ENCODE peak calls at places on chromosomes 16 and 17, in five cellular contexts. P is H54, R is EL, M is NCI-H1417, I is A549. W is an unnamed sample.

GRCh38 chr16:59201160-59201559 is 467.0 kb upstream of the GOT2 start:
- DNase-seq in R (no peak), P (no peak), M (no peak), I (no peak), W (no peak)

GRCh38 chr16:83365166-83365565 is 442.6 kb upstream of the HSBP1 start:
- DNase-seq in P (no peak), I (no peak), M (no peak), R (peak; percentile 45), W (no peak)

GRCh38 chr16:10992797-10993196 is 48.4 kb downstream of the CLEC16A start:
- DNase-seq in P (peak; percentile 72), I (peak; percentile 62), M (no peak), R (peak; percentile 91), W (no peak)

GRCh38 chr17:4554997-4555799 is at the start of gene MYBBP1A:
- DNase-seq in M (peak; percentile 85), R (peak; percentile 96), P (peak; percentile 99), I (peak; percentile 100), W (peak; percentile 94)

GRCh38 chr17:42484304-42484703 is 25.6 kb downstream of the ATP6V0A1 start:
- DNase-seq in M (no peak), P (no peak), I (no peak), R (no peak), W (no peak)

GRCh38 chr16:12381662-12382061 is 405.1 kb downstream of the SNX29 start:
- DNase-seq in P (no peak), I (no peak), R (no peak), M (no peak), W (no peak)

GRCh38 chr17:57747221-57748017 is 2.3 kb upstream of the CCDC182 start:
- DNase-seq in R (peak; percentile 58), M (peak; percentile 64), I (peak; percentile 84), P (peak; percentile 69), W (peak; percentile 75)

GRCh38 chr17:61400058-61400785 is 579 bp downstream of the TBX2 start:
- DNase-seq in P (peak; percentile 92), M (peak; percentile 15), R (peak; percentile 61), I (peak; percentile 74), W (no peak)

GRCh38 chr16:57536306-57537193 is at the start of gene CCDC102A:
- DNase-seq in R (peak; percentile 46), P (no peak), I (no peak), M (peak; percentile 72), W (no peak)

GRCh38 chr16:21222495-21223337 is 10.8 kb upstream of the ANKS4B start:
- DNase-seq in I (no peak), P (no peak), M (no peak), R (no peak), W (peak; percentile 21)

GRCh38 chr17:28725166-28725659 is 820 bp downstream of the TLCD1 start:
- DNase-seq in I (peak; percentile 74), P (no peak), R (peak; percentile 75), M (no peak), W (peak; percentile 60)

GRCh38 chr16:48117217-48118105 is 38.3 kb downstream of the ABCC12 start:
- DNase-seq in P (peak; percentile 73), M (peak; percentile 8), I (peak; percentile 75), R (peak; percentile 44), W (no peak)

W was measured in NCI-H748 treated with DMSO at 0.1 percent for 48 hours.